ENCODE peak calls at places on chromosomes 12 and 14, in six cellular contexts. Q is epithelial cell of proximal tubule; P is astrocyte; M is effector memory CD4-positive, alpha-beta T cell; R is dorsolateral prefrontal cortex; A is CD4-positive, CD25-positive, alpha-beta regulatory T cell. I is an unnamed sample.

GRCh38 chr12:90899456-90900182 is 55.4 kb downstream of the CCER1 start:
- DNase-seq in Q (no peak), P (peak; percentile 57), M (no peak), R (no peak), A (no peak), I (no peak)

GRCh38 chr12:105209091-105209490 is 26.9 kb downstream of the APPL2 start:
- DNase-seq in Q (no peak), P (no peak), M (no peak), R (no peak), A (no peak), I (no peak)

GRCh38 chr14:89365071-89365801 is 51.8 kb downstream of the FOXN3 start:
- DNase-seq in Q (no peak), P (no peak), M (peak; percentile 50), R (no peak), A (peak; percentile 67), I (no peak)

GRCh38 chr14:96592591-96593388 is 90.6 kb downstream of the PAPOLA start:
- DNase-seq in Q (no peak), P (peak; percentile 8), M (peak; percentile 39), R (peak; percentile 74), A (peak; percentile 49), I (peak; percentile 95)

GRCh38 chr14:103649001-103649400 is 20.0 kb downstream of the KLC1 start:
- DNase-seq in Q (no peak), P (no peak), M (no peak), R (no peak), A (no peak), I (no peak)

GRCh38 chr12:879641-880040 is 69.9 kb downstream of the RAD52 start:
- DNase-seq in Q (no peak), P (peak; percentile 66), M (no peak), R (peak; percentile 55), A (no peak), I (no peak)

GRCh38 chr12:2984698-2985097 is 25.5 kb downstream of the TEAD4 start:
- DNase-seq in Q (no peak), P (no peak), M (no peak), R (no peak), A (no peak), I (no peak)

GRCh38 chr14:80239631-80240030 is 28.3 kb upstream of the DIO2 start:
- DNase-seq in Q (no peak), P (peak; percentile 35), M (no peak), R (no peak), A (no peak), I (no peak)

GRCh38 chr12:44750468-44750867 is 125.6 kb downstream of the NELL2 start:
- DNase-seq in Q (no peak), P (no peak), M (no peak), R (no peak), A (no peak), I (no peak)

GRCh38 chr14:104098272-104099095 is 13.0 kb downstream of the ASPG start:
- DNase-seq in Q (no peak), P (no peak), M (no peak), R (no peak), A (no peak), I (no peak)

GRCh38 chr12:124507188-124508109 is 60.0 kb downstream of the NCOR2 start:
- DNase-seq in Q (no peak), P (peak; percentile 47), M (no peak), R (no peak), A (no peak), I (no peak)

GRCh38 chr14:78383060-78383459 is 212.9 kb downstream of the NRXN3 start:
- DNase-seq in Q (no peak), P (no peak), M (no peak), R (no peak), A (no peak), I (no peak)

GRCh38 chr14:69637503-69638030 is 26.2 kb downstream of the SUSD6 start:
- DNase-seq in Q (no peak), P (no peak), M (no peak), R (no peak), A (no peak), I (peak; percentile 51)

GRCh38 chr12:45660330-45660729 is 69.2 kb upstream of the ARID2 start:
- DNase-seq in Q (peak; percentile 16), P (peak; percentile 58), M (no peak), R (no peak), A (no peak), I (no peak)

GRCh38 chr14:93956082-93956481 is 20.3 kb downstream of the ASB2 start:
- DNase-seq in Q (no peak), P (no peak), M (no peak), R (no peak), A (no peak), I (no peak)

GRCh38 chr12:47377414-47378221 is 297.9 kb upstream of the AMIGO2 start:
- DNase-seq in Q (no peak), P (peak; percentile 100), M (no peak), R (peak; percentile 76), A (no peak), I (no peak)

GRCh38 chr14:85534914-85535313 is 5.0 kb downstream of the FLRT2 start:
- DNase-seq in Q (no peak), P (no peak), M (no peak), R (no peak), A (no peak), I (peak; percentile 18)

GRCh38 chr14:33906968-33907367 is 43.9 kb downstream of the EGLN3 start:
- DNase-seq in Q (no peak), P (no peak), M (no peak), R (no peak), A (no peak), I (no peak)

GRCh38 chr12:13205809-13206559 is 9.5 kb downstream of the EMP1 start:
- DNase-seq in Q (peak; percentile 52), P (peak; percentile 99), M (no peak), R (no peak), A (no peak), I (no peak)

GRCh38 chr14:60965402-60965801 is 15.5 kb downstream of the TRMT5 start:
- DNase-seq in Q (no peak), P (peak; percentile 82), M (no peak), R (no peak), A (no peak), I (no peak)

GRCh38 chr12:13102481-13103195 is 829 bp downstream of the GSG1 start:
- DNase-seq in Q (no peak), P (no peak), M (no peak), R (peak; percentile 68), A (no peak), I (no peak)

GRCh38 chr14:51157012-51157411 is 62.1 kb upstream of the TRIM9 start:
- DNase-seq in Q (no peak), P (no peak), M (no peak), R (no peak), A (no peak), I (no peak)

GRCh38 chr12:51942501-51943000 is 8.9 kb upstream of the ACVR1B start:
- DNase-seq in Q (no peak), P (no peak), M (no peak), R (no peak), A (no peak), I (no peak)

GRCh38 chr12:51943346-51943745 is 8.2 kb upstream of the ACVR1B start:
- DNase-seq in Q (no peak), P (no peak), M (no peak), R (no peak), A (no peak), I (no peak)

GRCh38 chr12:51947597-51947996 is 3.9 kb upstream of the ACVR1B start:
- DNase-seq in Q (no peak), P (no peak), M (no peak), R (no peak), A (no peak), I (no peak)

GRCh38 chr12:51941669-51942455 is 9.6 kb upstream of the ACVR1B start:
- DNase-seq in Q (no peak), P (no peak), M (no peak), R (no peak), A (no peak), I (no peak)

GRCh38 chr12:51944608-51945233 is 6.8 kb upstream of the ACVR1B start:
- DNase-seq in Q (no peak), P (no peak), M (no peak), R (no peak), A (no peak), I (no peak)
- H3K4me3 ChIP-seq in Q (no peak overlapping the region), P (no peak overlapping the region), M (no peak overlapping the region), R (no peak overlapping the region), A (no peak overlapping the region), I (no peak overlapping the region)

DNA sequence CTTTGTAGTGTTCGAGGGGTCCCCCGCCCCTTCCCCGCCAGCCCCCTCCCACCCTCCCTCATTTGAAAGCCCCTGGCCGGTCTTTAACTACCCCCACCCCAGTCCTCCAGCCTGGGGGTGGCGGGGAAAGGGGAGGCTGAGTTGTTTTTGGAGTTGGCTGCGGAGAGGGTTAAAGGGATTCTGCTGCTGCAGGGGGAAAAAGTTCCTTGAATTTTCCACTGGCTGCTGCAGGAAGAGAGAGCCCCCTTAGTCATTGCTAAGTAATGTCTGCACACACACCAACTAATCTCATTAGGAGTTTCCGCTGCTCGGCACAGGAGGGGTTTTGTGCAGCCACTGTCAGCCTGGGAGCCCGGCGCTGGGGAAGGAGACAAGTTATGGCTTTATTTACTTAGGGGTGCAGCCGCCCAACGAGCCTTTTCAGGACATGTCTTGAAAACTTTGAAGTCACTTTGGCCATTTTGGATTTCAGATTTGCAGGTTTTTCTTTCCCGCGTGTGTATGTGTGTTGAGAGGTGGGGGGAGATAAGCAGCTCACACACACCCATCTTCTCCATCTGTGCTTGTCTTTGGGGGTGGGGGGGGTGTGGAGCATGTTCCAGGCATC is 1.8 kb downstream of the ELK3 start:
- DNase-seq in Q (no peak), P (peak; percentile 83), M (peak; percentile 40), R (no peak), A (peak; percentile 26), I (peak; percentile 62)
- H3K4me3 ChIP-seq in Q (peak overlapping the region; percentile 83), P (peak overlapping the region; percentile 94), M (peak overlapping the region; percentile 60), R (peak overlapping the region; percentile 63), A (peak overlapping the region; percentile 92), I (peak overlapping the region; percentile 85)

DNA sequence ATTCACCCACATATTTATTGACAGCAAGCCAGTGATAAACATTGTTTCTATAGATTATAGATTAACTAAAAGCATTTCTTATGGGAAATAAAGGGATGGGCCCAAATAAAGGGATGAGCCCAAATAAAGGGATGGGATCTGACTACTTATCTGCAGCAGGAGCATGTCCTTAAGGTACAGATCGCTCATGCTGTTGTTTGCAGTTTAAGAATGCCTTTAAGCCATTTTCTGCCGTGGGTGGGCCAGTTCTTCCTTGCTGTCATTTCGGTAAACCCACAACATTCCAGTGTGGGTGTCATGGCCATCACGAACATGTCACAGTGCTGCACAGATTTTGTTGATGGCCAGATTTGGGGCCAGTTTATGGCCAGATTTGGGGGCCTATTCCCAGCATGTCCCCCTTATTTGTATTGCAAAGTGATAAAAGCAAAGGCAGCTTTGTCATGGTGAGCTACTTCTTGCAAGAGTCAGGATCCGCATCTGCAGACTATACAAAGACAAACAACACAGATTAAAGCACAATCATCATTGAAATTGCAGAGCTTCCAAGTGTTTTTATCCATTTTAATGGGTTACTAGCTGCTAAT is 700.7 kb downstream of the LRFN5 start:
- DNase-seq in Q (no peak), P (no peak), M (no peak), R (no peak), A (no peak), I (no peak)
- H3K4me3 ChIP-seq in Q (no peak overlapping the region), P (no peak overlapping the region), M (no peak overlapping the region), R (no peak overlapping the region), A (no peak overlapping the region), I (no peak overlapping the region)

GRCh38 chr14:39342768-39343167 is 89.5 kb downstream of the FBXO33 start:
- DNase-seq in Q (no peak), P (no peak), M (no peak), R (no peak), A (peak; percentile 2), I (no peak)

DNA sequence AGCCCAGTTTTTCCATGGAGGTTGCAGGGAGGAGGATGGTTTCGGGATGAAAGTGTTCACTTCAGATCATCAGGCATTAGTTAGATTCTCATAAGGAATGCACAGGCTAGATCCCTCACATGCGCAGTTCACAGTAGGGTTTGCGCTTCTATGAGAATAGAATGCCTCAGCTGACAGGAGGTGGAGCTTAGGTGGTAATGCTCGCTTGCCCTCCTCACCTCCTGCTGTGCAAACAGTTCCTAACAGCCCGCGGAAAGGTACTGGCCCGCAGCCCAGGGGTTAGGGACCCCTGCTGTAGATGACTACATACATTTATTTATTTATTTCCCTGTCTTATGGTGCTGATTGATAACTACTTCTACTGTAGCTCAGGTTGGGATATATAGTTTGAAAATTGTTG is 93.2 kb downstream of the FBXO33 start:
- DNase-seq in Q (no peak), P (no peak), M (no peak), R (no peak), A (no peak), I (peak; percentile 21)
- H3K4me3 ChIP-seq in Q (no peak overlapping the region), P (no peak overlapping the region), M (no peak overlapping the region), R (no peak overlapping the region), A (no peak overlapping the region), I (no peak overlapping the region)